ENCODE peak calls at places on chromosomes 2 and 18, in six cellular contexts. B is GM20000; N is stimulated activated CD4-positive, alpha-beta T cell treated with anti-CD3 and anti-CD28 coated beads, Interleukin-12 subunit alpha, Interleukin-12 subunit beta, amount 100 ng/mL, for 24 hours; A is A549; L is T follicular helper cell; J is HEK293T. W is an unnamed sample.

GRCh38 chr2:149170911-149171310 is 132.4 kb downstream of the LYPD6B start:
- DNase-seq in B (no peak), N (no peak), A (no peak), L (no peak), J (no peak), W (no peak)

GRCh38 chr2:2028041-2028440 is 283.7 kb upstream of the PXDN start:
- DNase-seq in B (no peak), N (no peak), A (no peak), L (no peak), J (no peak), W (no peak)

GRCh38 chr2:157899125-157899839 is 23.2 kb upstream of the ACVR1 start:
- DNase-seq in B (peak; percentile 18), N (no peak), A (no peak), L (no peak), J (no peak), W (no peak)

GRCh38 chr18:69161383-69162028 is 239.2 kb upstream of the DOK6 start:
- DNase-seq in B (no peak), N (no peak), A (no peak), L (no peak), J (peak; percentile 4), W (no peak)

GRCh38 chr2:64327510-64328414 is 126.2 kb upstream of the LGALSL start:
- DNase-seq in B (peak; percentile 36), N (no peak), A (no peak), L (peak; percentile 20), J (no peak), W (no peak)

GRCh38 chr2:133680399-133681044 is 112.3 kb upstream of the NCKAP5 start:
- DNase-seq in B (no peak), N (no peak), A (no peak), L (no peak), J (no peak), W (no peak)

GRCh38 chr2:44833123-44834069 is 108.1 kb upstream of the SIX3 start:
- DNase-seq in B (no peak), N (no peak), A (no peak), L (no peak), J (no peak), W (no peak)

GRCh38 chr2:101112772-101113157 is 38.4 kb downstream of the TBC1D8 start:
- DNase-seq in B (no peak), N (no peak), A (no peak), L (no peak), J (no peak), W (no peak)

GRCh38 chr2:10534514-10535250 is 86.6 kb upstream of the ODC1 start:
- DNase-seq in B (no peak), N (no peak), A (no peak), L (no peak), J (no peak), W (no peak)

GRCh38 chr2:235052514-235053354 is 100.9 kb downstream of the SH3BP4 start:
- DNase-seq in B (no peak), N (no peak), A (no peak), L (no peak), J (no peak), W (no peak)

GRCh38 chr2:171057575-171057974 is 103.1 kb downstream of the TLK1 start:
- DNase-seq in B (no peak), N (no peak), A (no peak), L (no peak), J (no peak), W (no peak)

GRCh38 chr2:127577503-127577902 is 42.0 kb downstream of the MYO7B start:
- DNase-seq in B (no peak), N (no peak), A (no peak), L (no peak), J (no peak), W (no peak)

GRCh38 chr2:105114551-105114950 is 76.7 kb downstream of the MRPS9 start:
- DNase-seq in B (peak; percentile 75), N (no peak), A (peak; percentile 59), L (no peak), J (peak; percentile 61), W (no peak)

GRCh38 chr18:58534535-58535301 is 94.2 kb downstream of the ALPK2 start:
- DNase-seq in B (no peak), N (no peak), A (no peak), L (no peak), J (no peak), W (no peak)

GRCh38 chr2:218130822-218131221 is 5.0 kb downstream of the CXCR2 start:
- DNase-seq in B (no peak), N (no peak), A (no peak), L (no peak), J (no peak), W (no peak)

GRCh38 chr2:240596491-240596931 is 10.0 kb downstream of the CAPN10 start:
- DNase-seq in B (no peak), N (no peak), A (no peak), L (no peak), J (no peak), W (no peak)

GRCh38 chr2:239330836-239331235 is 70.0 kb downstream of the HDAC4 start:
- DNase-seq in B (no peak), N (no peak), A (no peak), L (no peak), J (no peak), W (no peak)

GRCh38 chr2:84629550-84629949 is 113.3 kb downstream of the DNAH6 start:
- DNase-seq in B (no peak), N (no peak), A (no peak), L (no peak), J (no peak), W (no peak)

GRCh38 chr2:113208995-113209868 is 35.5 kb downstream of the PSD4 start:
- DNase-seq in B (no peak), N (no peak), A (no peak), L (no peak), J (no peak), W (no peak)

GRCh38 chr2:69086466-69086865 is 73.5 kb downstream of the ANTXR1 start:
- DNase-seq in B (no peak), N (no peak), A (no peak), L (no peak), J (no peak), W (no peak)

GRCh38 chr2:220619525-220620267 is 952.4 kb downstream of the EPHA4 start:
- DNase-seq in B (no peak), N (no peak), A (peak; percentile 21), L (no peak), J (no peak), W (no peak)

GRCh38 chr2:11753452-11753885 is 7.0 kb downstream of the LPIN1 start:
- DNase-seq in B (peak; percentile 83), N (no peak), A (no peak), L (peak; percentile 45), J (no peak), W (no peak)

GRCh38 chr2:130830538-130830937 is 6.2 kb upstream of the ARHGEF4 start:
- DNase-seq in B (no peak), N (no peak), A (no peak), L (no peak), J (no peak), W (no peak)

GRCh38 chr2:7911196-7911595 is 770.7 kb upstream of the ID2 start:
- DNase-seq in B (no peak), N (no peak), A (no peak), L (no peak), J (no peak), W (no peak)

GRCh38 chr2:235394278-235394828 is 99.5 kb upstream of the AGAP1 start:
- DNase-seq in B (no peak), N (no peak), A (peak; percentile 58), L (no peak), J (no peak), W (no peak)

GRCh38 chr18:48393170-48393569 is 16.0 kb downstream of the ZBTB7C start:
- DNase-seq in B (no peak), N (no peak), A (no peak), L (no peak), J (no peak), W (no peak)

GRCh38 chr2:203328735-203329549 is 748 bp downstream of the ABI2 start:
- DNase-seq in B (peak; percentile 81), N (no peak), A (peak; percentile 36), L (peak; percentile 10), J (peak; percentile 52), W (no peak)

GRCh38 chr18:51668632-51669031 is 471.2 kb upstream of the MEX3C start:
- DNase-seq in B (no peak), N (no peak), A (no peak), L (no peak), J (no peak), W (no peak)

W was measured in brain pericyte.